ENCODE peak calls at places on chromosomes 12 and 14, in eight cellular contexts. R is dorsolateral prefrontal cortex, B is AG10803, P is foreskin fibroblast, U is HFF-Myc, V is endothelial cell of umbilical vein, X is psoas muscle, T is upper lobe of right lung. D is an unnamed sample.

GRCh38 chr12:3075315-3075714 is 1.9 kb upstream of the TSPAN9 start:
- DNase-seq in X (no peak), T (no peak), B (no peak), P (no peak), R (no peak), V (no peak), U (no peak), D (no peak)

GRCh38 chr14:98953544-98954346 is 318.3 kb downstream of the BCL11B start:
- DNase-seq in T (no peak), X (peak; percentile 91), P (peak; percentile 12), B (peak; percentile 86), V (no peak), R (no peak), U (no peak), D (no peak)

GRCh38 chr12:114888458-114888857 is 204.5 kb upstream of the TBX3 start:
- DNase-seq in R (no peak), U (no peak), X (no peak), P (peak; percentile 70), B (peak; percentile 31), V (no peak), T (no peak), D (no peak)

GRCh38 chr14:55383541-55384140 is 28.0 kb downstream of the ATG14 start:
- DNase-seq in T (no peak), U (no peak), B (no peak), P (no peak), X (no peak), V (no peak), R (no peak), D (no peak)

GRCh38 chr14:104935026-104935650 is 10.5 kb downstream of the PLD4 start:
- DNase-seq in B (no peak), T (peak; percentile 43), R (no peak), U (no peak), P (no peak), V (no peak), X (no peak), D (no peak)

GRCh38 chr12:132389526-132390286 is 60.3 kb upstream of the GALNT9 start:
- DNase-seq in B (no peak), X (no peak), R (no peak), V (no peak), T (peak; percentile 29), U (no peak), P (no peak), D (no peak)

GRCh38 chr12:14952295-14952995 is 9.0 kb downstream of the ARHGDIB start:
- DNase-seq in V (peak; percentile 97), B (peak; percentile 93), P (peak; percentile 85), X (no peak), R (no peak), T (no peak), U (peak; percentile 82), D (no peak)

GRCh38 chr14:33432407-33433023 is 493.8 kb downstream of the NPAS3 start:
- DNase-seq in V (peak; percentile 43), P (peak; percentile 10), B (peak; percentile 41), R (no peak), T (no peak), X (no peak), U (no peak), D (peak; percentile 6)

GRCh38 chr14:51401756-51402155 is 161.7 kb downstream of the TMX1 start:
- DNase-seq in P (no peak), B (no peak), X (peak; percentile 52), V (no peak), R (no peak), T (no peak), U (no peak), D (no peak)

GRCh38 chr14:74825008-74825407 is 50.9 kb downstream of the PROX2 start:
- DNase-seq in R (no peak), B (peak; percentile 72), P (peak; percentile 47), X (no peak), V (peak; percentile 65), U (no peak), T (no peak), D (no peak)

GRCh38 chr12:116820077-116820656 is 61.1 kb downstream of the HRK start:
- DNase-seq in R (no peak), X (no peak), U (no peak), P (no peak), V (no peak), B (no peak), T (no peak), D (no peak)

GRCh38 chr14:60116181-60116580 is 24.5 kb downstream of the PCNX4 start:
- DNase-seq in X (no peak), R (no peak), U (no peak), P (no peak), B (peak; percentile 31), T (no peak), V (no peak), D (no peak)

GRCh38 chr12:68867606-68868005 is 59.6 kb downstream of the MDM2 start:
- DNase-seq in V (no peak), U (no peak), B (no peak), R (no peak), P (no peak), X (no peak), T (no peak), D (no peak)

GRCh38 chr12:62841841-62842240 is 93.1 kb downstream of the PPM1H start:
- DNase-seq in V (peak; percentile 69), R (no peak), X (no peak), U (no peak), P (no peak), B (no peak), T (no peak), D (peak; percentile 82)

GRCh38 chr12:98373982-98374381 is 141.4 kb upstream of the TMPO start:
- DNase-seq in B (no peak), P (no peak), V (no peak), T (no peak), U (no peak), X (no peak), R (no peak), D (no peak)

GRCh38 chr12:10285919-10286318 is 21.8 kb upstream of the KLRD1 start:
- DNase-seq in V (no peak), X (no peak), P (no peak), B (no peak), T (no peak), U (no peak), R (no peak), D (no peak)

GRCh38 chr12:57765698-57766463 is 997 bp downstream of the CYP27B1 start:
- DNase-seq in V (no peak), U (no peak), X (no peak), P (peak; percentile 16), B (no peak), R (no peak), T (no peak), D (no peak)

GRCh38 chr12:107057071-107057834 is 36.1 kb downstream of the CRY1 start:
- DNase-seq in V (peak; percentile 80), X (no peak), T (no peak), P (no peak), U (no peak), B (peak; percentile 49), R (no peak), D (peak; percentile 93)

GRCh38 chr12:112964067-112964670 is 14.2 kb upstream of the OAS2 start:
- DNase-seq in B (no peak), X (no peak), R (no peak), V (no peak), P (no peak), T (no peak), U (no peak), D (no peak)

GRCh38 chr12:6821271-6821673 is 349 bp upstream of the GPR162 start:
- DNase-seq in P (peak; percentile 65), T (peak; percentile 75), X (peak; percentile 78), V (peak; percentile 83), B (peak; percentile 63), U (peak; percentile 37), R (peak; percentile 79), D (no peak)

DNA sequence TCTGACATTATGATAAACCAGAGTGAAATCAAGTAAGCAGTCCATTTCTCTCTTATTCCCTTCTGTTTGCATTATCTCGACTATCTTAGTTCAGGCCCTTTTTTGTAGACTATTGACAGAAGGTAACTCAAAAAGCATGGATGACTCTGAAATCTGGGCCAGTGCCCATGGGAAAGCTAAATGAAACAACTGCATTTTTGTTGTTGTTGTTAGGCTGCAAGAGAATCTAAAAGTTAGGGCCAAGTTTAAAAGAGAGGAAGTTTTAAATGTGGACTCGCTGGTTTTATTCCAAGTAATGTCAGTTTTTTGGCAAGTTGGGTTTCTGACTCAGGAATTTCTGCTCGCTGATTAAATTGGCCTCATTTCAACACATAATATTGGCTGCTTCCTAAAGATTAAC is 201.1 kb downstream of the PIK3C2G start:
- DNase-seq in T (no peak), B (peak; percentile 93), U (peak; percentile 2), P (peak; percentile 71), R (no peak), V (peak; percentile 90), X (no peak), D (no peak)
- H3K4me3 ChIP-seq in T (no peak overlapping the region), B (no peak overlapping the region), U (no peak overlapping the region), P (no peak overlapping the region), R (no peak overlapping the region), V (no peak overlapping the region), X (no peak overlapping the region), D (no peak overlapping the region)

DNA sequence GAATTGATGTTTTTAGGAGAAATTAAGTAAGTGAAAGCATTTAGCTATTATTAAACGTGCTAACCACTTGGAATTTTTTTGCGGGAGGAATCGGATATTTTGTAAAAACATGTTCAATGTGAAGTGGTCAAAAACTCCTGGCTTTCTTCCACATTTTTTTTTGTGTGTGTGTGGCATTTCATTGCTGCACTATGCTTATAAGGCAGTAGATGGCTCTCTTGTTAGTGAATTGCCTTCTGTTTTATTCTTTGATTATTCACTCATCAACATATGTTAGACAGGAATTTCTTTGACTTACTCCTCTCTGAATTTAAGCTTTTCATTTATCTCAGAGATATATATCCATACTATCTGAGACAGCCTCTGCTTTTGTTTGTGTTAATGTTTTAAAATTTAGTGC is 71.3 kb downstream of the DERA start:
- DNase-seq in U (no peak), X (no peak), R (no peak), B (peak; percentile 71), T (no peak), V (peak; percentile 63), P (peak; percentile 32), D (no peak)
- TF ChIP-seq CTCF in U (peak; percentile 36), X (peak; percentile 42), R (peak; percentile 50), B (peak; percentile 82), T (peak; percentile 52), V (peak; percentile 54), P (peak; percentile 63), D (peak; percentile 66)

GRCh38 chr12:24057920-24058476 is 108.5 kb upstream of the SOX5 start:
- DNase-seq in R (no peak), U (no peak), P (no peak), B (no peak), V (no peak), X (no peak), T (no peak), D (no peak)
- H3K4me3 ChIP-seq in R (no peak overlapping the region), U (no peak overlapping the region), P (no peak overlapping the region), B (no peak overlapping the region), V (no peak overlapping the region), X (no peak overlapping the region), T (no peak overlapping the region), D (no peak overlapping the region)

GRCh38 chr14:23357261-23357660 is 4.6 kb upstream of the SLC22A17 start:
- DNase-seq in P (no peak), U (no peak), B (no peak), T (no peak), X (no peak), R (no peak), V (no peak), D (no peak)
- TF ChIP-seq CTCF in P (no peak), U (no peak), B (no peak), T (no peak), X (no peak), R (no peak), V (no peak), D (no peak)